ENCODE peak calls at places on chromosomes 2 and 18, in eight cellular contexts. Y is body of pancreas, H is IMR-90, O is upper lobe of left lung, A is right lobe of liver, N is suprapubic skin, R is A549, S is uterus. P is an unnamed sample.

GRCh38 chr2:95310211-95310610 is 13.1 kb downstream of the KCNIP3 start:
- DNase-seq in Y (no peak), H (no peak), O (no peak), A (no peak), N (no peak), R (no peak), S (no peak), P (no peak)

GRCh38 chr2:60484080-60484737 is 69.2 kb downstream of the BCL11A start:
- DNase-seq in Y (no peak), H (peak), O (peak), A (no peak), N (no peak), R (no peak), S (no peak), P (no peak)

GRCh38 chr2:137981112-137981679 is 16.9 kb downstream of the HNMT start:
- DNase-seq in Y (no peak), H (no peak), O (no peak), A (no peak), N (no peak), R (no peak), S (no peak), P (no peak)

GRCh38 chr2:162967137-162967536 is 128.6 kb upstream of the KCNH7 start:
- DNase-seq in Y (no peak), H (no peak), O (no peak), A (no peak), N (no peak), R (no peak), S (no peak), P (no peak)

GRCh38 chr2:239780236-239780997 is 244.7 kb downstream of the NDUFA10 start:
- DNase-seq in Y (no peak), H (no peak), O (peak), A (no peak), N (peak), R (no peak), S (no peak), P (no peak)

GRCh38 chr2:113240915-113241911 is 37.5 kb downstream of the PAX8 start:
- DNase-seq in Y (peak), H (peak), O (peak), A (peak), N (peak), R (peak), S (peak), P (peak)

GRCh38 chr2:106020821-106021316 is 173.2 kb downstream of the UXS1 start:
- DNase-seq in Y (no peak), H (no peak), O (no peak), A (no peak), N (no peak), R (no peak), S (peak), P (no peak)

GRCh38 chr2:229297284-229297683 is 26.2 kb upstream of the PID1 start:
- DNase-seq in Y (no peak), H (no peak), O (peak), A (no peak), N (no peak), R (no peak), S (no peak), P (no peak)

GRCh38 chr18:47936975-47937374 is 6.5 kb upstream of the SMAD2 start:
- DNase-seq in Y (no peak), H (no peak), O (no peak), A (no peak), N (no peak), R (no peak), S (no peak), P (no peak)

GRCh38 chr2:203814661-203815540 is 52.7 kb upstream of the CTLA4 start:
- DNase-seq in Y (peak), H (peak), O (peak), A (peak), N (no peak), R (peak), S (peak), P (peak)

GRCh38 chr2:191453756-191454155 is 208.6 kb downstream of the MYO1B start:
- DNase-seq in Y (no peak), H (no peak), O (no peak), A (no peak), N (no peak), R (no peak), S (no peak), P (no peak)
- TF ChIP-seq POLR2A in Y (no peak), H (no peak), O (no peak), A (no peak), N (no peak), R (no peak), S (no peak), P (no peak)

GRCh38 chr2:85324639-85325465 is 2.9 kb downstream of the TGOLN2 start:
- DNase-seq in Y (no peak), H (peak), O (no peak), A (peak), N (no peak), R (no peak), S (no peak), P (no peak)

GRCh38 chr2:85325466-85325811 is 2.4 kb downstream of the TGOLN2 start:
- DNase-seq in Y (no peak), H (no peak), O (no peak), A (no peak), N (no peak), R (no peak), S (no peak), P (no peak)

GRCh38 chr2:85327757-85328617 is at the start of gene TGOLN2:
- DNase-seq in Y (peak), H (peak), O (peak), A (peak), N (peak), R (peak), S (peak), P (peak)

GRCh38 chr2:85326946-85327756 is 638 bp downstream of the TGOLN2 start:
- DNase-seq in Y (peak), H (peak), O (peak), A (peak), N (peak), R (no peak), S (peak), P (peak)

DNA sequence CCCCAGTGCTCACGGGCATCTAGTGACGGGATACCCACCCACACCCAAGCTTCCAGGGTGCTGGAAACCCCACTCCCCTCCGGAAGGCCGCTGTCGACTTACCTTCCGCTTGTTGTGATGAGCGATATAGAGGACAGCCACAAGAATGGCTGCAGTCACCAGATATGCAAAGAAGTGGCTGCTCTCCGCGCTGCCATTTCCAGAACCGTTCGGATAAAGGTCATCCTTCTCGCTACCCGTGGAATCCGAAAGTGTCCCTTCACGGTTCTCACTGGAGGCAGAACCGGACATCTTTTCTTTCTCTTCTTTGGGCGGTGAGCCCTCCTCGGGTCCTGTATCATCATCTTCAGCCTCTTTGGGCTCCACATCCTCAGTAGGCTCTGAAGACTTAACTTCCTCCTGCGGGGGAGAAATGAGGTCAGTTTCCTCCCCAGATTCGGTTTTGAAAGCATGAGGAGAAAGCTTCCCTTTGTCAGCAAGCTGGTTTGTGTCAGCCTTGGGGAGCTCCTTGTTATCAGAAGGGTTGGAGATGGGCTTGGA is 1.3 kb downstream of the TGOLN2 start:
- DNase-seq in Y (no peak), H (peak), O (peak), A (no peak), N (no peak), R (no peak), S (no peak), P (no peak)
- TF ChIP-seq POLR2A in Y (no peak), H (no peak), O (no peak), A (no peak), N (no peak), R (no peak), S (no peak), P (no peak)

GRCh38 chr2:8115966-8116365 is 565.9 kb upstream of the ID2 start:
- DNase-seq in Y (no peak), H (peak), O (no peak), A (no peak), N (no peak), R (no peak), S (no peak), P (no peak)
- TF ChIP-seq POLR2A in Y (no peak), H (no peak), O (no peak), A (no peak), N (no peak), R (no peak), S (no peak), P (no peak)

GRCh38 chr2:159051656-159052055 is 83.2 kb downstream of the TANC1 start:
- DNase-seq in Y (no peak), H (peak), O (no peak), A (no peak), N (no peak), R (no peak), S (no peak), P (no peak)

GRCh38 chr2:159050426-159050825 is 82.0 kb downstream of the TANC1 start:
- DNase-seq in Y (no peak), H (no peak), O (no peak), A (no peak), N (no peak), R (no peak), S (no peak), P (no peak)

GRCh38 chr2:159051133-159051532 is 82.7 kb downstream of the TANC1 start:
- DNase-seq in Y (no peak), H (no peak), O (no peak), A (no peak), N (no peak), R (no peak), S (no peak), P (no peak)

GRCh38 chr2:159053186-159054031 is 85.0 kb downstream of the TANC1 start:
- DNase-seq in Y (no peak), H (peak), O (no peak), A (no peak), N (no peak), R (no peak), S (no peak), P (no peak)

GRCh38 chr2:159052157-159052561 is 83.7 kb downstream of the TANC1 start:
- DNase-seq in Y (no peak), H (peak), O (no peak), A (no peak), N (no peak), R (no peak), S (no peak), P (no peak)
- TF ChIP-seq POLR2A in Y (no peak), H (no peak), O (no peak), A (no peak), N (no peak), R (no peak), S (no peak), P (no peak)